ENCODE peak calls at places on chromosomes 7 and 10, in ten cellular contexts. O, F, S, C, R, L, P, X, B and A are unnamed samples. For H3K36me3, the result is how much of the 10 kb centered on the place peaks cover.

GRCh38 chr10:96690755-96691730 is 29.3 kb downstream of the PIK3AP1 start:
- DNase-seq in B (no peak), X (no peak), P (no peak), S (no peak), R (no peak), O (no peak), C (peak), F (no peak), L (no peak), A (no peak)

GRCh38 chr7:28037220-28038010 is 143.2 kb downstream of the JAZF1 start:
- DNase-seq in R (no peak), F (no peak), L (no peak), B (no peak), C (peak), S (no peak), P (no peak), O (no peak), X (no peak), A (no peak)

GRCh38 chr7:44064791-44065430 is 456 bp downstream of the PGAM2 start:
- DNase-seq in F (no peak), P (no peak), L (no peak), X (peak), C (no peak), S (peak), O (no peak), R (peak), B (peak), A (peak)

GRCh38 chr10:61993676-61994401 is 92.3 kb downstream of the ARID5B start:
- DNase-seq in S (no peak), X (no peak), P (no peak), C (no peak), O (no peak), B (no peak), F (no peak), L (no peak), R (no peak), A (no peak)

GRCh38 chr7:137592232-137592896 is 248.8 kb upstream of the PTN start:
- DNase-seq in O (no peak), F (peak), S (peak), C (peak), R (no peak), L (peak), X (peak), P (peak), B (no peak), A (peak)

GRCh38 chr10:51705774-51706173 is 6.4 kb upstream of the CSTF2T start:
- DNase-seq in P (no peak), O (no peak), B (no peak), C (no peak), F (no peak), S (no peak), X (no peak), R (no peak), L (no peak), A (no peak)

GRCh38 chr7:120809260-120809659 is 48.7 kb downstream of the TSPAN12 start:
- DNase-seq in P (no peak), O (no peak), X (no peak), C (no peak), B (no peak), F (no peak), L (no peak), R (no peak), S (no peak), A (no peak)

GRCh38 chr7:135236727-135237126 is 3.1 kb downstream of the STRA8 start:
- DNase-seq in O (no peak), R (no peak), X (no peak), F (no peak), L (no peak), P (no peak), B (no peak), S (no peak), C (no peak), A (no peak)

GRCh38 chr7:28293529-28293835 is 112.9 kb upstream of the JAZF1 start:
- DNase-seq in S (no peak), P (no peak), X (no peak), C (no peak), O (no peak), R (no peak), L (no peak), F (no peak), B (no peak), A (no peak)

GRCh38 chr10:124006526-124006925 is 86.9 kb downstream of the CHST15 start:
- DNase-seq in O (no peak), X (peak), B (peak), L (no peak), C (no peak), F (no peak), R (peak), S (no peak), P (peak), A (no peak)

GRCh38 chr7:4068286-4068685 is 613.8 kb upstream of the FOXK1 start:
- DNase-seq in S (no peak), F (no peak), O (no peak), B (no peak), C (no peak), R (no peak), L (no peak), P (no peak), X (no peak), A (no peak)

GRCh38 chr10:70985824-70986336 is 97.5 kb upstream of the PCBD1 start:
- DNase-seq in F (no peak), X (peak), B (peak), R (peak), O (no peak), C (no peak), L (no peak), S (no peak), P (no peak), A (peak)

GRCh38 chr7:36895112-36895511 is 170.8 kb upstream of the AOAH start:
- DNase-seq in R (no peak), B (no peak), C (no peak), L (no peak), X (no peak), P (no peak), S (no peak), O (no peak), F (no peak), A (no peak)

GRCh38 chr10:11345224-11346054 is 266.0 kb downstream of the USP6NL start:
- DNase-seq in C (no peak), L (peak), P (peak), B (no peak), S (no peak), X (peak), O (no peak), R (no peak), F (no peak), A (no peak)

GRCh38 chr10:121428848-121429247 is 169.4 kb downstream of the FGFR2 start:
- DNase-seq in C (no peak), O (no peak), F (no peak), L (no peak), R (no peak), X (no peak), S (no peak), P (no peak), B (no peak), A (no peak)

GRCh38 chr7:136134503-136134902 is 157.3 kb upstream of the MTPN start:
- DNase-seq in B (no peak), P (no peak), X (no peak), C (peak), F (no peak), L (no peak), O (no peak), S (no peak), R (no peak), A (no peak)

GRCh38 chr7:124784879-124785818 is 19.6 kb upstream of the GPR37 start:
- DNase-seq in X (peak), C (peak), L (peak), B (no peak), R (no peak), P (peak), S (no peak), O (no peak), F (peak), A (no peak)

GRCh38 chr7:130178251-130178650 is 27.0 kb downstream of the TMEM209 start:
- DNase-seq in C (no peak), X (no peak), R (no peak), P (no peak), O (no peak), F (no peak), B (no peak), S (no peak), L (no peak), A (no peak)

GRCh38 chr7:107995184-107996071 is 7.5 kb downstream of the LAMB1 start:
- DNase-seq in F (no peak), C (peak), X (no peak), P (no peak), L (no peak), O (no peak), B (no peak), S (no peak), R (no peak), A (peak)

GRCh38 chr10:113735913-113736312 is 15.6 kb upstream of the PLEKHS1 start:
- DNase-seq in F (peak), P (peak), C (no peak), S (no peak), X (no peak), R (no peak), L (no peak), B (no peak), O (no peak), A (no peak)

GRCh38 chr7:126716321-126716720 is 536.4 kb downstream of the GRM8 start:
- DNase-seq in F (no peak), S (no peak), R (no peak), C (no peak), L (no peak), P (no peak), X (no peak), O (no peak), B (no peak), A (no peak)

GRCh38 chr10:119669975-119670640 is 18.9 kb downstream of the BAG3 start:
- DNase-seq in R (peak), X (no peak), P (no peak), O (no peak), S (no peak), F (no peak), C (no peak), L (no peak), B (no peak), A (no peak)

GRCh38 chr10:96719850-96720421 is 378 bp downstream of the PIK3AP1 start:
- DNase-seq in F (peak), L (peak), S (peak), X (peak), C (no peak), O (no peak), P (peak), R (peak), B (peak), A (peak)

GRCh38 chr10:76729804-76730203 is 907.8 kb downstream of the KCNMA1 start:
- DNase-seq in X (no peak), P (no peak), S (no peak), C (no peak), F (no peak), O (no peak), B (no peak), L (no peak), R (no peak), A (no peak)

GRCh38 chr7:137846588-137847417 is at the start of gene DGKI:
- DNase-seq in P (no peak), B (no peak), O (no peak), S (peak), X (no peak), R (no peak), F (no peak), L (no peak), C (no peak), A (peak)

GRCh38 chr7:134533288-134533771 is 6.0 kb downstream of the AKR1B10 start:
- DNase-seq in X (no peak), P (no peak), S (no peak), C (peak), L (no peak), F (no peak), R (peak), O (no peak), B (no peak), A (no peak)

GRCh38 chr10:87544750-87545149 is 40.1 kb downstream of the MINPP1 start:
- DNase-seq in S (no peak), L (no peak), C (no peak), P (no peak), X (no peak), O (no peak), F (no peak), B (no peak), R (no peak), A (no peak)

GRCh38 chr10:84217746-84218145 is 7.6 kb downstream of the LRIT2 start:
- DNase-seq in R (no peak), F (no peak), O (no peak), B (no peak), P (no peak), X (no peak), S (no peak), C (no peak), L (no peak), A (no peak)

GRCh38 chr7:128105228-128106022 is 74.2 kb upstream of the LRRC4 start:
- DNase-seq in F (no peak), C (no peak), L (no peak), R (no peak), B (peak), P (no peak), O (no peak), X (no peak), S (peak), A (no peak)

GRCh38 chr7:157682946-157683239 is 346.1 kb downstream of the DNAJB6 start:
- DNase-seq in L (no peak), P (no peak), S (no peak), F (no peak), R (no peak), B (no peak), O (peak), X (no peak), C (no peak), A (no peak)

GRCh38 chr7:157684157-157684595 is 347.4 kb downstream of the DNAJB6 start:
- DNase-seq in C (no peak), L (no peak), F (no peak), B (no peak), O (peak), X (no peak), S (no peak), R (no peak), P (no peak), A (no peak)

GRCh38 chr7:157684596-157685429 is 348.0 kb downstream of the DNAJB6 start:
- DNase-seq in C (no peak), F (no peak), R (peak), L (no peak), S (no peak), B (peak), P (no peak), X (no peak), O (peak), A (no peak)

GRCh38 chr7:157683251-157684156 is 346.7 kb downstream of the DNAJB6 start:
- DNase-seq in B (peak), S (no peak), F (no peak), R (no peak), L (no peak), C (no peak), X (no peak), O (peak), P (no peak), A (no peak)

DNA sequence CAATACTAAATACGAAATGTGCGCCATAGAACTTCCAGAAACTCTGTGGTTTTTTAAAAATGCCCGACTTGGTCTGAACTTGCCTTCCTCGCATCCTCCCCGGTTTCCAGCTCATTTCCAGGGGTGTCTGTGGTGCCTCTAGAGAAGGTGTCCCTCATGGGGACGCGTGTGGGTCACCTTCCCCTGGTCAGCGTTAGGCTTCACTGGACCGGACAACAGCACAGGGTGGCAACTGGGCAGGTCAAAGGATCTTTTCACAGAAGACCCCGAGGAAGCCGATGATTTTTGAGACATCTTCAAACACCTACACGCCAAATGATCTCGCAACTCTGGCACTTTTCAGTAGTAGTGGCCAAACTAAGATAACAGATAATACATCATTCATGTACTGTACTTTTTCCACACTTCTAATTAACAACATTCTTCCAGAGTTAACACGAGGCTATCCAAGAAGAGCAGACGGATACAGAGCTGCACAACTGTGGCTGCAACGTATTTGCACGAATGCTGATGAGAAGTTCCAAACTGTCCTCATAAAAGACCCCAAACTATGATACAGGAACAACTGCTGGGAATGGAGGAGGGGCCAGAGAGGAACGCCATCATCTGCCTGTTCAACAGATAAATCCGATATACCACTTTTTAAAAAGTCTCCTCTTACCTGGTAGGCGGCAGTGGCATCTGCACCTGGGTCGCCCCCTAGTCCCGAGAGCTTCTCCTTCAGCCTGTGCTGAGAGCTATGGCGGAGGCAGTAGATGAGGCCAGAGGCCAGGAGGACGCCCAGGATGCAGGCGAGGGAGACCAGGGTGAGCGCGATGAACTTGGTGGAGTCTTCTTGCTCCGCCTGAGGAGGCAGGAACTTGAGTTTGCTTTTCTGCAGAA is 345.5 kb downstream of the DNAJB6 start:
- DNase-seq in R (peak), S (no peak), F (no peak), P (no peak), C (no peak), O (peak), X (no peak), B (peak), L (no peak), A (no peak)
- H3K36me3 ChIP-seq in R (under half), S (under half), F (under half), P (under half), C (under half), O (under half), X (under half), B (under half), L (under half), A (under half)

DNA sequence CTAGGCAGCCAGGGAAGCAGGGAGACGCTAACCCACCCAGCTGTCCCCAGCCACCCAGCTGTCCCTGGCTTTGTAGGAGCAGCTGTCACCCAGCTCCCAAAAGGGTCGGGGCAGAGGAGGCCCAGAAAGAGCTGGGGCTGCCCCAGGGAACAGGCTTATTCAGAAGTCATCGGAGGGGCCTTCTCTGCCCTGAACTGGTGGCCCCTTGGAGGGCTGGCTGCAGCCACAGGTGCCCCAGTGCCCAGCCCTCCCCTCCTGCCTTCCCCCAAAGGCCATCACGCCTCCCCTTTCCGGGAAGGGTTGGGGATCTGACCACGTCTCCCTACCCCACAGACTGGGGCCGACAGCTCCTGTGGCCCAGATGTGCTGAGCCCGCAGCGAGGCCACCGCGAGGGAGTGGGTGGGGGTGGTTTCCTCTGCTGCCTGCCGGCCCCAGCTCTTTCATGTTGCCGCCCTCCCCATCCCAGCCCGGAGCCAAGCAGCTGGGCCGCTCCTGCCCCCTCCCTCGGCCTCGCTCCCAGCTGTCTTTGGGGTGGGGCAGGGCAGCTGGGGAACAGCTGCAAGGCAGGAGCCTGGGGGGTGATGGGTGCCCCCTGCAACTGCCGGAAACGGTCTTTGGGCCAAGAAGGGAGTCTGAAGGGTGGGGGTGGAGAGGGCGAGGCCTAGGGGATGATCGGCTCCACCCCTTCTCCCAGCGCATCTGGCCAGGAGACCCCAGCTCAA is 16.8 kb downstream of the TRIM8 start:
- DNase-seq in F (peak), L (no peak), C (peak), P (peak), R (peak), X (peak), S (peak), O (no peak), B (peak), A (peak)
- H3K27ac ChIP-seq in F (no peak), L (no peak), C (no peak), P (peak), R (no peak), X (peak), S (no peak), O (no peak), B (peak), A (peak)

GRCh38 chr7:47325337-47325736 is 256.6 kb downstream of the TNS3 start:
- DNase-seq in C (no peak), S (no peak), F (no peak), R (no peak), P (no peak), X (no peak), B (no peak), O (no peak), L (no peak), A (no peak)

GRCh38 chr7:47326220-47326619 is 255.7 kb downstream of the TNS3 start:
- DNase-seq in B (no peak), C (peak), R (no peak), S (no peak), P (no peak), O (no peak), F (no peak), L (no peak), X (no peak), A (no peak)

GRCh38 chr7:47326808-47327207 is 255.1 kb downstream of the TNS3 start:
- DNase-seq in C (peak), P (no peak), L (no peak), F (no peak), B (no peak), R (no peak), O (no peak), X (no peak), S (peak), A (peak)

GRCh38 chr7:47322731-47323130 is 259.2 kb downstream of the TNS3 start:
- DNase-seq in R (no peak), L (no peak), X (no peak), C (no peak), B (no peak), S (no peak), O (no peak), F (no peak), P (no peak), A (no peak)

DNA sequence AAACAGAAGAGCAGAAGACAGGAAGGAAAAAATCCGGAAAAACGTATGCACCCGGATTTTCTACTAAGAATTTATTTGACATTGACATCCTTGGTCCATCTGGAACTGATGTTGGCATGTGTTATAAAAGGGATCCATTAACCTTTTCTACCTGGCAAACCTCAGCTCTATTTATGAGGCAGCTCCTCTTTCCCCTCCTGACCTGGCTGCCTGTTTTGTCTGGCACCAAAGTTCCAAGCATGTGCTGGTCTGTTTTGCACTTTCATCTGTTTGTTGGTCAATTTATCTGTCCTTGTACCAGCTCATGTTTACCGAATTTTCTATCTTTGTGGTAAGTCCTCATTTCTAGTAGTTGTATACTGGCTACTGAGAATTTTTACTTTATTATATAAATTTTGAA is 258.0 kb downstream of the TNS3 start:
- DNase-seq in P (no peak), O (no peak), C (no peak), S (no peak), L (no peak), F (no peak), X (no peak), B (no peak), R (peak), A (no peak)
- TF ChIP-seq POLR2A in P (no peak), O (no peak), C (no peak), S (no peak), L (no peak), F (no peak), X (no peak), B (no peak), R (no peak), A (no peak)

DNA sequence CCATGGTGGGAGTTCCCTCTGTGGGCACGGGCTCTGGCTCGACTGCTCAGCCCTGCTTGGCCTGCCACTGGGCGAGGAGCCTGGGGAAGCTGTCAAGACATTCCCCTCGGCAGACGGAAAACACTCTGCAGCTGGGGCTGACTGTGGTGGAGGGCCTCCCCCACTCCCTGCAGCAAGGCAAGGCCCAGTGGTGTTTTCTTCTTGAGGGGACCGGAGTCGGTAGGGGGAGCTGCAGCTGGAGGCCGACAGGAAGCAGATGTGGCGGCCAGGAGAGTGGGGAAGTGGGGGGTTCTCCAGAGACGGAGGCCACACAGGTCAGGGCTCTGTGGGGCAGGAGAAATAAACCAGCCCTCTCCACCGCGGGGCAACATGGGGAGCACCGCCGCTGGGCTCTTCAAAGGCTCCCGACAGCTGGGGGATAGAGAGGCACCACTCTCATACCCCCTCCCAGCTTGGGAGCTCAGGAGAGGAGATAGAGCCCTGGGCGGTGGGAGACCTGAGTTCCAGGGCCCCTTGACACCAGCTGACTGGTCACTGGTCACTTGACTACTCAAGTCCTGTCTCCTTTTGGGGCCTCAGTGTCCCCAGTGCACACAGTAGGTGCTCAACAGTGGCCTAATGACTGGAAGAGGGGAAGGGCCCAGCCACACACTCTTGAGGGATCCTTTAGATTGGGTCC is 43.4 kb downstream of the PPIF start:
- DNase-seq in C (no peak), S (peak), P (peak), X (peak), B (peak), F (peak), L (no peak), R (peak), O (no peak), A (peak)
- H3K36me3 ChIP-seq in C (half or more), S (under half), P (under half), X (under half), B (under half), F (under half), L (under half), R (under half), O (half or more), A (under half)